ENCODE peak calls at places on chromosomes 6 and 20, in four cellular contexts. A is K562, R is HepG2, H is GM12878. E is an unnamed sample.

GRCh38 chr20:48610996-48611395 is 216.8 kb downstream of the PREX1 start:
- DNase-seq in A (no peak), R (no peak), H (no peak), E (no peak)

GRCh38 chr20:51513545-51513944 is 29.0 kb downstream of the NFATC2 start:
- DNase-seq in A (peak), R (no peak), H (no peak), E (no peak)

GRCh38 chr20:32111763-32112162 is 2.2 kb downstream of the TM9SF4 start:
- DNase-seq in A (no peak), R (no peak), H (no peak), E (no peak)

GRCh38 chr20:9280654-9281053 is 211.8 kb downstream of the PLCB4 start:
- DNase-seq in R (no peak), A (no peak), H (no peak), E (no peak)

GRCh38 chr20:19893356-19893755 is 123.8 kb upstream of the NAA20 start:
- DNase-seq in H (no peak), A (no peak), R (no peak), E (no peak)

GRCh38 chr20:43955244-43956191 is 40.9 kb downstream of the TOX2 start:
- DNase-seq in R (no peak), H (peak), A (peak), E (peak)

GRCh38 chr6:38846844-38847243 is 131.7 kb downstream of the DNAH8 start:
- DNase-seq in H (no peak), R (no peak), A (no peak), E (no peak)

GRCh38 chr6:41037107-41037900 is 1.7 kb downstream of the UNC5CL start:
- DNase-seq in H (no peak), A (no peak), R (no peak), E (no peak)

GRCh38 chr6:137087902-137088301 is 43.1 kb upstream of the IL20RA start:
- DNase-seq in H (no peak), A (no peak), R (no peak), E (no peak)

GRCh38 chr6:89254569-89254968 is 37.4 kb upstream of the GABRR1 start:
- DNase-seq in R (no peak), A (no peak), H (no peak), E (no peak)

GRCh38 chr6:91299544-91300491 is 712.9 kb upstream of the MAP3K7 start:
- DNase-seq in H (no peak), R (no peak), A (no peak), E (no peak)

DNA sequence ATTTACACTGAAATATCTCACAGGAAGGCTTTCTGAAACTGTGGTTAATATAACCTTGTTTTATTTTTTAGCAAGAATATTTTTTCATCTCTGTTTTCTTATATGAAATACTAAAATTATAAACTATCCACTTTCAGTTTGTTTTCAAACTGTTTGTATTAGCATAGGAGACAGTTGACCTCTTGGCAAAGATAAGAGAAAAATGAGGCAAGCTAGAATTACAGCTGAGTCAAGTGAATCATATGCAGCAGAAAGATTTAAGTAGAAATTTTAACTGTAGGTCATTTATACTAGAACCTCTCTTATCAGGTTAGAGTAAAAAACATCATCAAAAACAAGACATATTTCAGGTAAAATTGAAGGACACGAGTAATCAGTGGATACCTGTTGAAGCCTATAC is 792.6 kb downstream of the PHF3 start:
- DNase-seq in R (no peak), H (no peak), A (no peak), E (no peak)
- TF ChIP-seq CHD4 in R (no peak), H (no peak), A (no peak), E (no peak)

DNA sequence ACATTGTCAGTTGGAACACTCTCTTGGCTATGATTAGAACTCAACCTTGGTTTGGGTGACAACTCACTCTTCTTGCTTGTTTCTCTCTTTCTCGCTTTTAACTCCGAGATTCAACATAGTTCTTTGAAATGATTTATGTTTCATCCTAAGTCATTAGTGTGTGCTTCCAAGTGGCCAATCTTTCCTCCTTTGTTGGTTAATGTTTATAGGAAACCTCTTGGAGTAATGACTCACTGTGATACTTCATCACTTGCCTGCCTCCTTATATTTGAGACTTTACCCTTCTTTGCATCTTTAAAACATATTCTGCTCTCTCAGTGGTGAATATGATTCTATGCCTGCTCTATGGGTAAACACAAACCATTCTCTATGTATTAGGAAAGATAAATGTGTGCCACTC is 279.7 kb upstream of the FLRT3 start:
- DNase-seq in R (no peak), H (no peak), A (no peak), E (peak)
- TF ChIP-seq CHD4 in R (no peak), H (no peak), A (no peak), E (no peak)

GRCh38 chr6:165987483-165988305 is 180.0 kb downstream of the TBXT start:
- DNase-seq in A (peak), H (no peak), R (no peak), E (peak)
- TF ChIP-seq CHD4 in A (no peak), H (no peak), R (no peak), E (no peak)

GRCh38 chr20:57459897-57460663 is 64.9 kb downstream of the CTCFL start:
- DNase-seq in R (no peak), H (no peak), A (no peak), E (no peak)

GRCh38 chr20:57462781-57463180 is 62.2 kb downstream of the CTCFL start:
- DNase-seq in A (no peak), R (no peak), H (no peak), E (no peak)

GRCh38 chr20:57459278-57459677 is 65.7 kb downstream of the CTCFL start:
- DNase-seq in R (no peak), H (no peak), A (no peak), E (no peak)

GRCh38 chr20:57461726-57462125 is 63.2 kb downstream of the CTCFL start:
- DNase-seq in H (no peak), A (no peak), R (no peak), E (no peak)

DNA sequence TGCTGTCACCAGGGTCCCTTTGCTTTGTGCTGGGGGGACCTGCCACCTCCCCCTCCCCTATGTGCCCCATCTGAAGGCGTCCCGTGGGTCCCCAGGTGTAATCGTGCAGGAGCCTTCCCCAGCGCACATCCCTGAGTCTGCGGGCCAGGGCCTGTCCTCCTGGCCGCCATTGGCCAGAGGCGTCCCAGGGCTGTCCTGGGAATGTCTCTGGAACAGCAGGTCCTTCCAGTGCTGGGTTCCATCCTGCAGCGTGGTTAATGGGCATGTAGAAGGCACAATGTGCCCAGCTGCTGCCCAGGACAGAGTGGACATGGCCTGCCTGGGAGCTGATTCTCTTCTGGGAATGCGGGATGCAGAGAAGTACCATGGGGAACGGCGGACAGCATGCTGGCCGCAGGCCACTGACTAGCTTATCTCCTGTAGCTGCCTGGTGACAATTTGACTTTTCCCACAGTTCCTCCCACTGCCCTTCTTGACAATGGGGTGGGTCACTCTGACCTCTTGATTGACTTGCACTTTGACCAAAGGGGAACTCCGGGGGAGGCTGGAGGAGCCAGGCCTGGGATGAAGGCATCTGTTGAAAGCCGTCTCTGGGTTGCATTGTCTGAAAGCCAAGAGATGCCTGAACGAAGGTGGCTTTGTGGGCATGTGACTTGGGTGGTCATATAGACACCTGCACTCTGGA is 64.0 kb downstream of the CTCFL start:
- DNase-seq in H (no peak), R (no peak), A (peak), E (no peak)
- TF ChIP-seq CHD4 in H (no peak), R (no peak), A (no peak), E (no peak)

DNA sequence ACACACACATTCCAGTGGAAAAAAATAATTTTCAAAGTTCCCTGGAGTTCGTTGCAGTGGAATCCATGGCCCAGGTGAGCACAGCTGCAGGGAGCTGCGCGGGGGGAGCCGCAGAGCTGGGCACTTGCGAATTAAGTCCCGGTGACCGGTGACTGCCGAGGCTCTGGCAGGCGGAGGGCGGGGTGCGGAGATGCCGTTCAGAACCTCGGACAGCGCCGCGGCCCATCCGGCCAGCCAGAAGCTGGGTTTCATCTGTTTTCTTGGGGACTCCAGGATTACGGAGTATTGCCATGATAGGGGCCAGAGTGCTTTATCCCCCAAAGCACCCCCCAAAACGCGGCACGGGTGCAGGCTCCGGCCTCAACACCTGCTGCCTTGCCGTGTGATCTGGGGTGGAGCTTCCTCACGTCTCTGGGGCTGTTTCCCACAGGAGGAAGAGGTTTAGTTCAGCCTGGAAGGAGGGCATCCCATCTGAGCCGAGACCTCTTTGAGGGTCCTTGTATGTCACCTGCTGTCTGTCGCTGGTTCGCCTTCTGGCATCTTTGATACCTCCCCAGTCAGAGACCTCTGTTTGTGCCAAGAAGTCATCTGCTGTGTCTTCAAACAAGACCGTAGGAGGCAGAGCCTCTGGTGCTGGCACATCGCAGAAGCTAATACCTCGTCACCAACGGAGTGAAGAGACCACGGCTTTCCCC is 99.4 kb downstream of the YTHDF1 start:
- DNase-seq in A (peak), H (no peak), R (no peak), E (peak)
- TF ChIP-seq CHD4 in A (no peak), H (no peak), R (no peak), E (no peak)

GRCh38 chr6:118544105-118544504 is 4.0 kb upstream of the PLN start:
- DNase-seq in A (no peak), H (no peak), R (no peak), E (no peak)

GRCh38 chr6:118548136-118548535 is at the start of gene PLN:
- DNase-seq in H (no peak), R (no peak), A (peak), E (no peak)

GRCh38 chr6:118542184-118542952 is 5.7 kb upstream of the PLN start:
- DNase-seq in H (no peak), A (no peak), R (no peak), E (no peak)

GRCh38 chr6:118551063-118551672 is 3.1 kb downstream of the PLN start:
- DNase-seq in A (peak), R (peak), H (no peak), E (peak)

GRCh38 chr6:118546164-118546929 is 1.7 kb upstream of the PLN start:
- DNase-seq in A (no peak), H (no peak), R (no peak), E (no peak)
- TF ChIP-seq CHD4 in A (no peak), H (no peak), R (no peak), E (no peak)

GRCh38 chr20:588476-588875 is 21.6 kb downstream of the TCF15 start:
- DNase-seq in R (no peak), A (no peak), H (no peak), E (no peak)

GRCh38 chr20:591941-592340 is 18.2 kb downstream of the TCF15 start:
- DNase-seq in R (no peak), A (no peak), H (no peak), E (no peak)

GRCh38 chr20:592506-592905 is 17.6 kb downstream of the TCF15 start:
- DNase-seq in A (no peak), H (no peak), R (no peak), E (no peak)

GRCh38 chr20:584375-585301 is 25.5 kb downstream of the TCF15 start:
- DNase-seq in R (peak), H (no peak), A (peak), E (no peak)

DNA sequence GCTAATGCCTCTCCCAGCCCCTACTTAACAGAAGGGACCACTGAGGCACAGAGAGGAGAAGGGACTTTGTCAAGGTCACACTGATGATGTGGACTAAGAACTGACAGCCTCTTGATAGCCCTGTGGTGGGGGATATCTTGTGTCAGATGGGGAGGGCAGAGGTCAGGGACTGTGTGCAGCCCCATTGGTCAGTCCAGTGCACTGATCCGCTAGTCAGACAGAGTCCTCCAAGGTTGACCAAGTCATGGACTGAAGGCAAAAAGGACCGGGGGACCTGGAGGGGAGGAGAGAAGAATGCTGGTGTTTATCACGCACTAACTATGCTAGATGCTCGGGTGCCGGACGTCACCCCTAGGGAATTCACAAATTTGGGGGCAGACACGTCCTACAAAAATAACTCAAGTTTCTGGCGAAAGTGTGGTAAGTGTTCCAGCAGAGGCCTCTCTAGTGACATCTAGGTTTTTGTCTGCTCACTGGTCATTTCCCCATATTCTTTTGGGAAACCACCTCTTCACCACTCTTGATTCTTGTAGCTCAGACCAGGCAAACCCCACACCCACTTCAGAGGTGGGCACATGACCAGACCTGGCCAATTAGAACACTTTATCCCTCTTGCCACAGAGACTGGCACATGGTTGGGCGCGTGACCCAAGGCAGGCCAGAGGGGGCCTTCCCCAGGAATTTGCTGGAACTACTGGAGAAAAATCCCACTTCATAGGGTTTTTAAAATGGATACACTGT is 21.0 kb downstream of the TCF15 start:
- DNase-seq in A (no peak), R (no peak), H (peak), E (peak)
- TF ChIP-seq CHD4 in A (no peak), R (no peak), H (no peak), E (no peak)

E was measured in A549.